ENCODE peak calls at places on chromosomes 2 and 18, in nine cellular contexts. Z is lung microvascular endothelial cell; V is GM04504; L is Calu3; Q is thyroid gland; P is epithelial cell of proximal tubule; T is brain microvascular endothelial cell; D is activated T-helper 9 cell treated with anti-CD3 and anti-CD28 coated beads, Interleukin-2, amount 50 U/mL, for 16 hours; K is tibial artery. C is an unnamed sample.

GRCh38 chr2:21812766-21813165 is 689.0 kb downstream of the TDRD15 start:
- DNase-seq in Z (no peak), V (no peak), L (no peak), Q (no peak), P (no peak), T (no peak), D (no peak), K (no peak), C (no peak)

GRCh38 chr2:240513544-240514287 is 44.1 kb downstream of the ANKMY1 start:
- DNase-seq in Z (peak; percentile 88), V (peak; percentile 61), L (peak; percentile 90), Q (peak; percentile 82), P (peak; percentile 15), T (peak; percentile 85), D (peak; percentile 75), K (peak; percentile 81), C (peak; percentile 49)

GRCh38 chr18:13138822-13139139 is 79.8 kb upstream of the LDLRAD4 start:
- DNase-seq in Z (no peak), V (no peak), L (no peak), Q (no peak), P (no peak), T (no peak), D (no peak), K (no peak), C (no peak)

GRCh38 chr18:8699948-8700347 is 5.4 kb upstream of the MTCL1 start:
- DNase-seq in Z (no peak), V (peak; percentile 51), L (no peak), Q (peak; percentile 28), P (no peak), T (no peak), D (no peak), K (no peak), C (no peak)

GRCh38 chr2:9699139-9699823 is 68.5 kb upstream of the YWHAQ start:
- DNase-seq in Z (peak; percentile 57), V (peak; percentile 57), L (no peak), Q (no peak), P (peak; percentile 56), T (peak; percentile 63), D (no peak), K (no peak), C (peak; percentile 52)

GRCh38 chr18:23765931-23766330 is 76.7 kb downstream of the LAMA3 start:
- DNase-seq in Z (no peak), V (no peak), L (no peak), Q (no peak), P (no peak), T (no peak), D (no peak), K (no peak), C (no peak)

GRCh38 chr2:229180658-229181057 is 90.4 kb downstream of the PID1 start:
- DNase-seq in Z (no peak), V (no peak), L (no peak), Q (no peak), P (no peak), T (no peak), D (no peak), K (no peak), C (no peak)

GRCh38 chr2:218622606-218623238 is 15.0 kb downstream of the PLCD4 start:
- DNase-seq in Z (peak; percentile 17), V (peak; percentile 5), L (no peak), Q (peak; percentile 11), P (no peak), T (no peak), D (no peak), K (no peak), C (no peak)

GRCh38 chr18:27871731-27872130 is 305.2 kb downstream of the CDH2 start:
- DNase-seq in Z (no peak), V (no peak), L (no peak), Q (no peak), P (no peak), T (no peak), D (no peak), K (no peak), C (no peak)

GRCh38 chr2:178761759-178762371 is 45.4 kb downstream of the TTN start:
- DNase-seq in Z (peak; percentile 58), V (peak; percentile 8), L (peak; percentile 51), Q (peak; percentile 21), P (peak; percentile 18), T (peak; percentile 25), D (no peak), K (no peak), C (no peak)

GRCh38 chr2:156883828-156884615 is 373.5 kb upstream of the GALNT5 start:
- DNase-seq in Z (no peak), V (no peak), L (peak; percentile 13), Q (no peak), P (peak; percentile 53), T (peak; percentile 28), D (no peak), K (no peak), C (peak; percentile 27)

GRCh38 chr2:30321466-30321865 is 90.1 kb downstream of the LBH start:
- DNase-seq in Z (no peak), V (no peak), L (no peak), Q (no peak), P (no peak), T (peak; percentile 9), D (no peak), K (no peak), C (no peak)

GRCh38 chr18:58581265-58581664 is 47.6 kb downstream of the ALPK2 start:
- DNase-seq in Z (peak; percentile 9), V (peak; percentile 93), L (no peak), Q (no peak), P (no peak), T (peak; percentile 94), D (no peak), K (no peak), C (peak; percentile 69)

GRCh38 chr2:86226780-86227520 is 27.7 kb downstream of the MRPL35 start:
- DNase-seq in Z (no peak), V (no peak), L (no peak), Q (no peak), P (no peak), T (no peak), D (no peak), K (no peak), C (no peak)

GRCh38 chr18:46939337-46939963 is 22.0 kb downstream of the KATNAL2 start:
- DNase-seq in Z (peak; percentile 73), V (no peak), L (no peak), Q (no peak), P (peak; percentile 41), T (peak; percentile 24), D (no peak), K (no peak), C (peak; percentile 88)

GRCh38 chr18:23725351-23725750 is 36.1 kb downstream of the LAMA3 start:
- DNase-seq in Z (no peak), V (no peak), L (no peak), Q (no peak), P (no peak), T (no peak), D (no peak), K (no peak), C (no peak)

GRCh38 chr18:11468120-11468519 is 141.3 kb upstream of the SLC35G4 start:
- DNase-seq in Z (no peak), V (no peak), L (no peak), Q (no peak), P (no peak), T (no peak), D (no peak), K (no peak), C (no peak)

GRCh38 chr18:74806073-74806472 is 208.4 kb downstream of the ZNF407 start:
- DNase-seq in Z (no peak), V (no peak), L (peak; percentile 48), Q (no peak), P (no peak), T (no peak), D (no peak), K (no peak), C (no peak)

GRCh38 chr2:217964255-217964654 is 38.5 kb downstream of the TNS1 start:
- DNase-seq in Z (peak; percentile 30), V (no peak), L (no peak), Q (peak; percentile 80), P (no peak), T (no peak), D (no peak), K (peak; percentile 19), C (no peak)

GRCh38 chr2:54048117-54048785 is 67.2 kb upstream of the ACYP2 start:
- DNase-seq in Z (no peak), V (no peak), L (no peak), Q (peak; percentile 12), P (no peak), T (no peak), D (no peak), K (no peak), C (no peak)

GRCh38 chr2:238231251-238231793 is 8.5 kb downstream of the HES6 start:
- DNase-seq in Z (peak; percentile 69), V (no peak), L (peak; percentile 63), Q (peak; percentile 74), P (peak; percentile 16), T (peak; percentile 54), D (peak; percentile 69), K (peak; percentile 74), C (no peak)

GRCh38 chr2:229454934-229455631 is 184.0 kb upstream of the PID1 start:
- DNase-seq in Z (peak; percentile 94), V (peak; percentile 33), L (no peak), Q (no peak), P (no peak), T (peak; percentile 96), D (no peak), K (no peak), C (peak; percentile 62)

GRCh38 chr2:228657807-228658402 is 476.4 kb upstream of the SPHKAP start:
- DNase-seq in Z (peak; percentile 7), V (no peak), L (peak; percentile 29), Q (no peak), P (peak; percentile 13), T (no peak), D (no peak), K (no peak), C (no peak)

C was measured in skeletal muscle cell.